ENCODE peak calls at places on chromosome 14, in six cellular contexts. One of them, this sample, is unnamed.

GRCh38 chr14:77123381-77124344 is 17.9 kb downstream of the ZDHHC22 start:
- DNase-seq in mesenchymal stem cell: no peak
- DNase-seq in HT-29: peak; percentile 90
- DNase-seq in EL: no peak
- DNase-seq in Calu3: peak; percentile 84
- DNase-seq in endothelial cell: no peak
- DNase-seq in this sample: no peak

GRCh38 chr14:98946995-98947394 is 325.0 kb downstream of the BCL11B start:
- DNase-seq in EL: no peak
- DNase-seq in mesenchymal stem cell: no peak
- DNase-seq in Calu3: no peak
- DNase-seq in endothelial cell: no peak
- DNase-seq in HT-29: no peak
- DNase-seq in this sample: no peak

GRCh38 chr14:62614117-62614516 is 431.1 kb downstream of the KCNH5 start:
- DNase-seq in Calu3: no peak
- DNase-seq in endothelial cell: no peak
- DNase-seq in mesenchymal stem cell: no peak
- DNase-seq in HT-29: no peak
- DNase-seq in EL: no peak
- DNase-seq in this sample: no peak

GRCh38 chr14:87044807-87045206 is 948.2 kb downstream of the GALC start:
- DNase-seq in HT-29: no peak
- DNase-seq in Calu3: no peak
- DNase-seq in EL: no peak
- DNase-seq in endothelial cell: no peak
- DNase-seq in mesenchymal stem cell: no peak
- DNase-seq in this sample: no peak

GRCh38 chr14:92651106-92651792 is 97.2 kb downstream of the LGMN start:
- DNase-seq in endothelial cell: no peak
- DNase-seq in EL: no peak
- DNase-seq in HT-29: no peak
- DNase-seq in Calu3: no peak
- DNase-seq in mesenchymal stem cell: no peak
- DNase-seq in this sample: no peak

GRCh38 chr14:68527329-68527851 is 265.5 kb downstream of the ZFP36L1 start:
- DNase-seq in mesenchymal stem cell: peak; percentile 68
- DNase-seq in HT-29: no peak
- DNase-seq in endothelial cell: no peak
- DNase-seq in EL: no peak
- DNase-seq in Calu3: peak; percentile 55
- DNase-seq in this sample: no peak

GRCh38 chr14:94132285-94132887 is 3.0 kb upstream of the IFI27L2 start:
- DNase-seq in mesenchymal stem cell: peak; percentile 74
- DNase-seq in EL: peak; percentile 71
- DNase-seq in HT-29: peak; percentile 84
- DNase-seq in Calu3: peak; percentile 74
- DNase-seq in endothelial cell: peak; percentile 66
- DNase-seq in this sample: peak; percentile 59

GRCh38 chr14:100275214-100275613 is 31.0 kb downstream of the SLC25A29 start:
- DNase-seq in mesenchymal stem cell: peak; percentile 39
- DNase-seq in endothelial cell: no peak
- DNase-seq in EL: no peak
- DNase-seq in Calu3: no peak
- DNase-seq in HT-29: no peak
- DNase-seq in this sample: no peak

GRCh38 chr14:21215130-21215878 is 53.9 kb downstream of the HNRNPC start:
- DNase-seq in Calu3: no peak
- DNase-seq in HT-29: no peak
- DNase-seq in endothelial cell: no peak
- DNase-seq in EL: no peak
- DNase-seq in mesenchymal stem cell: no peak
- DNase-seq in this sample: no peak

GRCh38 chr14:33014710-33015109 is 76.0 kb downstream of the NPAS3 start:
- DNase-seq in mesenchymal stem cell: no peak
- DNase-seq in Calu3: no peak
- DNase-seq in EL: no peak
- DNase-seq in HT-29: no peak
- DNase-seq in endothelial cell: no peak
- DNase-seq in this sample: no peak

GRCh38 chr14:61064866-61065265 is 83.8 kb downstream of the SLC38A6 start:
- DNase-seq in mesenchymal stem cell: no peak
- DNase-seq in HT-29: no peak
- DNase-seq in EL: no peak
- DNase-seq in endothelial cell: no peak
- DNase-seq in Calu3: no peak
- DNase-seq in this sample: no peak

GRCh38 chr14:100376751-100377171 is 53.6 kb downstream of the SLC25A47 start:
- DNase-seq in EL: peak; percentile 66
- DNase-seq in Calu3: peak; percentile 53
- DNase-seq in endothelial cell: peak; percentile 40
- DNase-seq in HT-29: peak; percentile 19
- DNase-seq in mesenchymal stem cell: peak; percentile 83
- DNase-seq in this sample: peak; percentile 45

GRCh38 chr14:31441273-31442110 is 15.8 kb downstream of the DTD2 start:
- DNase-seq in EL: peak; percentile 68
- DNase-seq in endothelial cell: no peak
- DNase-seq in HT-29: no peak
- DNase-seq in Calu3: no peak
- DNase-seq in mesenchymal stem cell: peak; percentile 37
- DNase-seq in this sample: no peak